ENCODE peak calls at places on chromosome 5, in four cellular contexts. One of them, this sample, is unnamed.

GRCh38 chr5:17732351-17732923 is 98.2 kb downstream of the TAF11L14 start:
- DNase-seq in RPMI7951: no peak
- DNase-seq in ACHN: no peak
- DNase-seq in effector memory CD8-positive, alpha-beta T cell: no peak
- DNase-seq in this sample: no peak

GRCh38 chr5:123300266-123300665 is 122.9 kb downstream of the CEP120 start:
- DNase-seq in RPMI7951: no peak
- DNase-seq in ACHN: no peak
- DNase-seq in effector memory CD8-positive, alpha-beta T cell: no peak
- DNase-seq in this sample: no peak

GRCh38 chr5:151556808-151557207 is 34.3 kb downstream of the FAT2 start:
- DNase-seq in RPMI7951: no peak
- DNase-seq in ACHN: no peak
- DNase-seq in effector memory CD8-positive, alpha-beta T cell: no peak
- DNase-seq in this sample: peak

GRCh38 chr5:90144625-90145327 is 264.8 kb downstream of the CETN3 start:
- DNase-seq in RPMI7951: peak
- DNase-seq in ACHN: no peak
- DNase-seq in effector memory CD8-positive, alpha-beta T cell: no peak
- DNase-seq in this sample: no peak

GRCh38 chr5:178309271-178310008 is 76.8 kb upstream of the PHYKPL start:
- DNase-seq in RPMI7951: no peak
- DNase-seq in ACHN: no peak
- DNase-seq in effector memory CD8-positive, alpha-beta T cell: no peak
- DNase-seq in this sample: no peak

GRCh38 chr5:62273691-62274090 is 32.3 kb upstream of the KIF2A start:
- DNase-seq in RPMI7951: no peak
- DNase-seq in ACHN: no peak
- DNase-seq in effector memory CD8-positive, alpha-beta T cell: no peak
- DNase-seq in this sample: no peak

GRCh38 chr5:9829621-9830020 is 199.5 kb upstream of the TAS2R1 start:
- DNase-seq in RPMI7951: peak
- DNase-seq in ACHN: no peak
- DNase-seq in effector memory CD8-positive, alpha-beta T cell: no peak
- DNase-seq in this sample: no peak

GRCh38 chr5:72314571-72315172 is 5.4 kb downstream of the MRPS27 start:
- DNase-seq in RPMI7951: peak
- DNase-seq in ACHN: peak
- DNase-seq in effector memory CD8-positive, alpha-beta T cell: no peak
- DNase-seq in this sample: no peak

GRCh38 chr5:178298283-178298807 is 65.7 kb upstream of the PHYKPL start:
- DNase-seq in RPMI7951: no peak
- DNase-seq in ACHN: no peak
- DNase-seq in effector memory CD8-positive, alpha-beta T cell: no peak
- DNase-seq in this sample: no peak

GRCh38 chr5:83124593-83124992 is 47.2 kb downstream of the XRCC4 start:
- DNase-seq in RPMI7951: no peak
- DNase-seq in ACHN: no peak
- DNase-seq in effector memory CD8-positive, alpha-beta T cell: no peak
- DNase-seq in this sample: no peak

GRCh38 chr5:152246401-152246800 is 158.7 kb downstream of the NMUR2 start:
- DNase-seq in RPMI7951: peak
- DNase-seq in ACHN: peak
- DNase-seq in effector memory CD8-positive, alpha-beta T cell: no peak
- DNase-seq in this sample: no peak

GRCh38 chr5:174609116-174609515 is 115.3 kb upstream of the MSX2 start:
- DNase-seq in RPMI7951: peak
- DNase-seq in ACHN: no peak
- DNase-seq in effector memory CD8-positive, alpha-beta T cell: no peak
- DNase-seq in this sample: no peak

GRCh38 chr5:72238712-72239445 is 81.2 kb downstream of the MRPS27 start:
- DNase-seq in RPMI7951: no peak
- DNase-seq in ACHN: no peak
- DNase-seq in effector memory CD8-positive, alpha-beta T cell: no peak
- DNase-seq in this sample: no peak

This sample was measured in naive B cell.